ENCODE peak calls at places on chromosomes 3 and 15, in eight cellular contexts. D, V, X, P, M, O, T and R are unnamed samples. For H3K4me1 and H3K27me3, the result is how much of the 10 kb centered on the place peaks cover.

GRCh38 chr3:147415337-147415736 is 6.2 kb downstream of the ZIC1 start:
- DNase-seq in O (no peak), P (no peak), V (no peak), M (no peak), T (no peak), D (no peak), X (no peak), R (no peak)

GRCh38 chr15:81895723-81896122 is 150.1 kb downstream of the MEX3B start:
- DNase-seq in V (no peak), D (no peak), M (no peak), T (no peak), O (no peak), P (no peak), X (no peak), R (no peak)

GRCh38 chr3:105842943-105843342 is 25.9 kb downstream of the CBLB start:
- DNase-seq in V (no peak), D (no peak), P (no peak), M (no peak), X (no peak), O (no peak), T (no peak), R (no peak)

GRCh38 chr15:68553994-68554715 is 24.6 kb upstream of the CORO2B start:
- DNase-seq in V (peak), M (peak), X (peak), T (peak), P (no peak), O (peak), D (no peak), R (no peak)

GRCh38 chr3:126749931-126750759 is 46.1 kb downstream of the CHCHD6 start:
- DNase-seq in D (no peak), M (no peak), P (no peak), V (no peak), X (no peak), O (no peak), T (no peak), R (no peak)

GRCh38 chr15:27514526-27514925 is 543.5 kb downstream of the GABRG3 start:
- DNase-seq in P (no peak), M (no peak), O (no peak), D (no peak), T (no peak), V (no peak), X (no peak), R (no peak)

GRCh38 chr3:114362815-114363214 is 69.0 kb downstream of the TIGIT start:
- DNase-seq in V (no peak), D (no peak), X (peak), T (peak), O (no peak), M (no peak), P (no peak), R (no peak)

GRCh38 chr3:188051801-188052228 is 102.1 kb upstream of the LPP start:
- DNase-seq in X (peak), V (no peak), T (no peak), D (peak), O (peak), P (no peak), M (no peak), R (no peak)

GRCh38 chr3:37999836-38000235 is 9.2 kb downstream of the VILL start:
- DNase-seq in D (no peak), V (peak), T (no peak), O (no peak), M (no peak), X (no peak), P (no peak), R (no peak)

GRCh38 chr15:38215707-38216106 is 36.9 kb upstream of the SPRED1 start:
- DNase-seq in P (no peak), D (no peak), X (peak), O (no peak), T (no peak), V (no peak), M (no peak), R (no peak)

GRCh38 chr3:35829499-35829898 is 190.2 kb downstream of the ARPP21 start:
- DNase-seq in T (no peak), O (no peak), M (no peak), P (no peak), X (peak), V (no peak), D (no peak), R (no peak)

GRCh38 chr3:36965440-36965839 is 20.6 kb upstream of the TRANK1 start:
- DNase-seq in T (peak), D (no peak), P (no peak), M (no peak), X (no peak), V (no peak), O (no peak), R (peak)

GRCh38 chr3:128489860-128490649 is 2.9 kb downstream of the GATA2 start:
- DNase-seq in T (peak), M (no peak), P (peak), V (no peak), X (peak), O (peak), D (no peak), R (peak)

GRCh38 chr3:122682016-122682374 is 1.4 kb downstream of the PARP14 start:
- DNase-seq in D (no peak), V (no peak), O (no peak), X (no peak), P (no peak), T (no peak), M (no peak), R (no peak)
- H3K4me1 ChIP-seq in D (under half), V (under half), O (under half), X (under half), P (under half), T (under half), M (half or more), R (under half)

GRCh38 chr3:32395451-32395970 is 3.9 kb downstream of the CMTM7 start:
- DNase-seq in D (no peak), V (no peak), P (no peak), M (no peak), X (peak), T (no peak), O (no peak), R (no peak)
- TF ChIP-seq CTCF in D (no peak), V (no peak), P (no peak), M (no peak), X (no peak), T (no peak), O (no peak), R (no peak)

GRCh38 chr15:40287968-40288367 is 5.1 kb upstream of the ANKRD63 start:
- DNase-seq in X (no peak), O (no peak), D (no peak), M (no peak), T (no peak), P (no peak), V (no peak), R (peak)
- H3K27me3 ChIP-seq in X (under half), O (under half), D (under half), M (under half), T (under half), P (under half), V (under half), R (under half)

GRCh38 chr15:42373274-42373673 is 14.0 kb downstream of the CAPN3 start:
- DNase-seq in X (peak), M (no peak), P (no peak), O (no peak), V (no peak), D (peak), T (no peak), R (no peak)
- H3K4me1 ChIP-seq in X (under half), M (under half), P (under half), O (under half), V (under half), D (under half), T (under half), R (under half)

GRCh38 chr15:72272997-72273352 is 621 bp upstream of the PARP6 start:
- DNase-seq in D (no peak), M (no peak), O (no peak), X (no peak), P (no peak), T (no peak), V (no peak), R (no peak)
- TF ChIP-seq CTCF in D (no peak), M (no peak), O (no peak), X (no peak), P (no peak), T (no peak), V (no peak), R (no peak)

GRCh38 chr15:60228096-60228495 is 169.7 kb downstream of the ANXA2 start:
- DNase-seq in M (no peak), V (no peak), P (no peak), D (no peak), O (no peak), X (peak), T (no peak), R (no peak)

GRCh38 chr15:60223161-60223560 is 174.6 kb downstream of the ANXA2 start:
- DNase-seq in V (no peak), X (no peak), P (no peak), T (no peak), D (no peak), M (no peak), O (no peak), R (no peak)

DNA sequence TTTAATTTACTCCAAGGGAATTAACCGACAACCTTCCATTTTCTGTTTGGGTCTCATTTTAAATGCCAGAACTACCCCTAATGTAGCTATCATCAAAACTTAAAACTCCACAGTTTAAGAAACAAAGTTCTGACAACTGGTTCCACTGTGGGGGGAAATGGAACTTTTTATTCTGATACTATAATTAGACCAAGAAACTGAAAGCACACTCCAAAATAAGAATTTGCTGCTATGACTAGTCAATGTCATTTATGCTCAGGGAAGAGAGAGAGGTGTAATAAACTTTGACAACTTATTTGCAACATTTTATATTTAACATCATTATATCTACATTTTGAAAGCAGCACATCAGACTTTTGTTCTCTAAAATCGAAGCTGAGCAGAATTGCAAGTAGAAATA is 169.2 kb downstream of the ANXA2 start:
- DNase-seq in T (no peak), V (no peak), P (no peak), O (no peak), M (no peak), X (no peak), D (no peak), R (no peak)
- H3K27me3 ChIP-seq in T (under half), V (under half), P (under half), O (under half), M (under half), X (under half), D (under half), R (under half)

DNA sequence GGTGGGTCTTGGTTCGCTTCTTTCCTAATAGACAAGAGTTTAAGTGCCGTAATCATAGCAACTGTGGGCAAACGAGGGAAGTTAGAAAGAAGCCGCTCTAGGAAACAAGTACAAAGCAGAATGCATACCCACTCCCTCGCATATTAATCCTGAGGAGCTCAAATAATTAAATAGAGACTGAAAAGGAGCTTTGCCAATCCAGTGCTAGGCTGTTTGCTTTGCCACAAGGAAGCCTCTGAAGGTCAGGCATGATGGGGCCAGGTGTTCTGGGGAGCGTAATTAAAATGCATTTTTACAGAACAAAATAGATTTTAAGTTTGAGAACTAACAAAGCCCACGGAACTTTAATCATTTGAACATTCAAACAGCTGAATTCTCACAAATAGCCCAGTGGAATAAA is 376.7 kb downstream of the FOXP1 start:
- DNase-seq in X (peak), M (no peak), V (no peak), P (no peak), O (no peak), T (no peak), D (no peak), R (no peak)
- H3K4me1 ChIP-seq in X (half or more), M (under half), V (half or more), P (under half), O (under half), T (under half), D (under half), R (under half)